ENCODE peak calls at places on chromosome 6, in six cellular contexts. B is ovary; E is heart left ventricle; L is effector memory CD4-positive, alpha-beta T cell; M is osteoblast; H is breast epithelium. X is an unnamed sample.

GRCh38 chr6:137846274-137846673 is 20.8 kb upstream of the TNFAIP3 start:
- DNase-seq in H (no peak), B (no peak), M (peak), L (no peak), E (no peak), X (no peak)

GRCh38 chr6:136158971-136159370 is 91.1 kb downstream of the MTFR2 start:
- DNase-seq in M (no peak), L (no peak), H (no peak), E (no peak), B (no peak), X (no peak)

GRCh38 chr6:151689499-151690201 is 117.8 kb upstream of the ESR1 start:
- DNase-seq in M (no peak), B (no peak), H (no peak), E (no peak), L (no peak), X (no peak)

GRCh38 chr6:140140891-140141290 is 766.4 kb upstream of the CITED2 start:
- DNase-seq in B (no peak), L (no peak), E (no peak), M (no peak), H (no peak), X (no peak)

GRCh38 chr6:42468273-42468672 is 16.5 kb upstream of the TRERF1 start:
- DNase-seq in B (no peak), H (no peak), E (no peak), L (no peak), M (no peak), X (no peak)

GRCh38 chr6:15770347-15771143 is 107.7 kb upstream of the DTNBP1 start:
- DNase-seq in L (no peak), B (no peak), H (no peak), M (no peak), E (no peak), X (no peak)

GRCh38 chr6:109580519-109580918 is 97.5 kb upstream of the ZBTB24 start:
- DNase-seq in E (no peak), H (no peak), B (no peak), L (no peak), M (no peak), X (peak)

GRCh38 chr6:38502423-38502822 is 137.3 kb downstream of the BTBD9 start:
- DNase-seq in M (no peak), B (no peak), E (no peak), H (no peak), L (no peak), X (no peak)

GRCh38 chr6:100506651-100507050 is 41.9 kb upstream of the SIM1 start:
- DNase-seq in L (no peak), H (no peak), B (no peak), M (no peak), E (no peak), X (peak)

GRCh38 chr6:98904096-98904495 is 43.6 kb downstream of the FBXL4 start:
- DNase-seq in M (no peak), H (no peak), B (no peak), E (no peak), L (no peak), X (no peak)

GRCh38 chr6:73797861-73798260 is 101.9 kb downstream of the CD109 start:
- DNase-seq in B (no peak), L (no peak), E (no peak), H (no peak), M (no peak), X (no peak)

GRCh38 chr6:105596284-105596755 is 193.4 kb upstream of the PREP start:
- DNase-seq in M (peak), E (no peak), H (no peak), L (no peak), B (no peak), X (peak)

GRCh38 chr6:50610562-50610961 is 102.8 kb upstream of the TFAP2D start:
- DNase-seq in M (peak), L (no peak), E (no peak), B (no peak), H (no peak), X (no peak)

GRCh38 chr6:11427827-11428245 is 109.7 kb upstream of the TMEM170B start:
- DNase-seq in L (no peak), M (no peak), H (no peak), E (no peak), B (no peak), X (peak)

GRCh38 chr6:137717074-137718073 is 149.7 kb upstream of the TNFAIP3 start:
- DNase-seq in H (no peak), L (peak), B (no peak), E (no peak), M (no peak), X (no peak)

GRCh38 chr6:75220365-75220764 is 14.5 kb upstream of the COL12A1 start:
- DNase-seq in L (no peak), E (no peak), H (no peak), M (no peak), B (no peak), X (no peak)

GRCh38 chr6:5464096-5464885 is 203.0 kb downstream of the FARS2 start:
- DNase-seq in H (no peak), L (no peak), E (no peak), B (no peak), M (no peak), X (no peak)

GRCh38 chr6:12614468-12614867 is 102.1 kb upstream of the PHACTR1 start:
- DNase-seq in M (no peak), H (no peak), B (no peak), L (no peak), E (no peak), X (peak)

GRCh38 chr6:3022765-3023662 is 23.3 kb downstream of the NQO2 start:
- DNase-seq in M (peak), E (no peak), H (no peak), L (no peak), B (no peak), X (peak)

GRCh38 chr6:6546318-6547110 is 42.0 kb upstream of the LY86 start:
- DNase-seq in E (peak), M (peak), B (no peak), H (no peak), L (no peak), X (no peak)
- H3K4me3 ChIP-seq in E (peak), M (peak), B (peak), H (peak), L (peak), X (peak)

GRCh38 chr6:127516676-127517273 is 2.4 kb downstream of the MTCL3 start:
- DNase-seq in E (no peak), B (no peak), M (peak), L (no peak), H (no peak), X (peak)

GRCh38 chr6:127515794-127516675 is 3.1 kb downstream of the MTCL3 start:
- DNase-seq in B (peak), E (peak), M (peak), L (peak), H (no peak), X (peak)

GRCh38 chr6:127513425-127513824 is 5.7 kb downstream of the MTCL3 start:
- DNase-seq in B (no peak), H (no peak), L (no peak), M (no peak), E (no peak), X (no peak)

GRCh38 chr6:127514396-127515227 is 4.5 kb downstream of the MTCL3 start:
- DNase-seq in B (no peak), H (no peak), E (peak), L (no peak), M (peak), X (peak)

DNA sequence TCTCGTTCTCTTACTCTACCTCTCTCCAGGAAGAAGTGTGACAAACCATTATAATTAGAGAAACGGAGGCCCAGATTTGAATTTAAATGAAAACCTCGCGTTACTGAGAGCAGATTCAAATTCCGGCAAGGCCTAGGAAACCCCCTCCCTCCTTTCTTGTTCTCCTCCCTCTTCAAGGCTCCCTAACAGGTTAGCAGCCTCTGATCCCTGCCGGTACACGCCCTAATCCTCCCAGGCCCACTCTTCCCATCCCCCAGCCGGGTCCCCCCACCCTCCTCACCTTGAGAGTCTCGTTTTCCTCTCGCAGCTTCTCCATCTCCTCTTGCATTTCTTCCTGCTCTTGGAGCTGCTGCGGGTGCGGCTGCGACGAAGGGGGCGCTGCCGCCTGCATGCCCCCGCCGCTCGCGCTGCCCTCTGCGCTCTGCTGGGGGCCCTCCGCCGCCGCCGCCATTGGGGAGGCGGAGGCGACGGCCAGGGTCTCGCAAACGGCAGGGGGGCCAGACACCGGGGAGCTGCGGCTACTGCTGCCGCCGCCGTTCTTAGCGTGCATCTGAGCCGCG is 3.8 kb downstream of the MTCL3 start:
- DNase-seq in E (no peak), M (peak), H (no peak), B (peak), L (no peak), X (peak)
- H3K27ac ChIP-seq in E (no peak), M (peak), H (no peak), B (no peak), L (peak), X (peak)

GRCh38 chr6:23414204-23414501 is 711.9 kb upstream of the NRSN1 start:
- DNase-seq in H (no peak), L (no peak), B (no peak), M (peak), E (no peak), X (peak)
- H3K4me3 ChIP-seq in H (no peak), L (no peak), B (no peak), M (no peak), E (no peak), X (no peak)

DNA sequence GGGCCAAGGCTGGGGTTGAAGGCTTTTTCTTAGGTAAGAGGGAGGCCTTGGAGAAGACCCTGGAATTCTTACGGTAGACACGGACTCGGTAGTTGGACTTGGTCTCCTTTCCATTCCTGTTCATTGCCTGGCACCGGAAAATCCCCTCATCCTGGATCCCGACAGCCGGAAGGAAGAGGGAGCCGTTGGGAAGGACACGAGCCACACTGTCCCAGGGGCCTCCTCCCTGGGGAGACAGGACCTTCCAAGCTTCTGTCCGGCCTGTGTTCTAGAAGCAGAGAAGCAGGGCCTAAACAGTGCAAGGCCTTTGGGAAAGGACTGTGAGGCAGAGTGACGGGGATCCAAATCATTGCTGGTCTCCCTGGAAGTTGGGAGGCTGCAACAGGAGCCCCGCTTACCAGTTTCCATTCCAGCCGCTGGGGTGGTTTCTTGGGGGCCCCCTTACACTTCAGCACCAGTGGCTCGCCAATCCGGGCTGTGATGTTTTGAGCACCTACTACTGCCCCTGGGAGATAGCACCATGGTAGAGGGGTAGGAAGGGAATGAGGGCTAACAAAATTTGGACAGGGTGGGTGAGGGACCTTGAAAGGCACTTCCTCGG is 470 bp downstream of the AGER start:
- DNase-seq in B (no peak), H (no peak), L (no peak), M (no peak), E (peak), X (no peak)
- H3K27ac ChIP-seq in B (no peak), H (peak), L (peak), M (peak), E (peak), X (no peak)

GRCh38 chr6:154429711-154430110 is 73.1 kb upstream of the IPCEF1 start:
- DNase-seq in B (no peak), L (no peak), M (no peak), E (no peak), H (no peak), X (no peak)
- H3K4me3 ChIP-seq in B (no peak), L (no peak), M (no peak), E (no peak), H (no peak), X (no peak)

GRCh38 chr6:111843347-111844147 is 29.7 kb downstream of the FYN start:
- DNase-seq in H (no peak), M (no peak), E (no peak), L (peak), B (no peak), X (peak)
- H3K27ac ChIP-seq in H (no peak), M (peak), E (peak), L (peak), B (no peak), X (peak)

GRCh38 chr6:110816110-110816409 is 791 bp upstream of the CDK19 start:
- DNase-seq in H (no peak), M (no peak), B (no peak), E (no peak), L (no peak), X (no peak)
- H3K4me3 ChIP-seq in H (peak), M (peak), B (peak), E (peak), L (peak), X (peak)

DNA sequence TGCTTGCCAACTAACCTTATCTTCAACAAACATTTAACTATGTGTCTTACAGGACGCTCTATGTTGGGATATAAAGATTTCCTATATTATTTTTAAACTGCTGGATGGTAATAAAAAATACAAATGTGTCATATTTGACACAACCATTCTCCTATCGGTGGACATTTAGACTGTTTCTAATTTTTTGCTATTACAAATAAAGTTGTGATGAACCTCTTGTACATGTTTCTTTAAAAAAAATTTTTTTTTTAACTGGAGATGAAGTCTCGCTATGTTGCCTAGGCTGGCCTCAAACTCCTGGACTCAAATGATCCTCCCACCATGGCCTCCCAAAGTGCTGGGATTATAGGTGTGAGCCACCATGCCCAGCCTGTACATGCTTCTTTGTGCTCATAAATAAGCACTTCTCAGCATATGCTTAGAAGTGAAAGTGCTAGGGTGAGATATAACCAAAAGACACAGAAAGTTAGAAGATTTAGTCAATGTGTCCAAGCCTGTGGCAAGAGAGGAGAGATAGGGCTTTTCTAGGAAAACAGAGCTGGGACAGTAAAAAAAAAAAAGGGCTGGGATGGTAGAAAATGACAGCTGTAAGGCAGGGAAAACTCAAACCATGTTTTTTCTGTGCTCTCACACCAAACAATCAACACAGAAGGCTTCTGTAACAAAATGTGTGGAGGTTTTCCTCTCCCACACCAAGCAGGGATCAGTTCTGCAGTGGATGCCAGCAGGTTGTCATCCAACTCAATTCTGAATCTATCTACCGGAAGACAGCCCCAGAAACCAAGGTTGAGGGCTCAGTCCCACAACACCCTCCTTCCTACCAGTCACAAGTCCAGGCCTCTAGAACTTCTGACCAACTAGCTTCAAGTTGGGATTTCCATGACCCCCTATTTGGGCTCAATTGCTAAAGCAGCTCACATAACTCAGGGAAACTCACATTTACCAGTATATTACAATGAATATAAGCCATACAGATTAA is 70.0 kb upstream of the SMIM29 start:
- DNase-seq in H (no peak), E (no peak), B (no peak), M (no peak), L (no peak), X (no peak)
- H3K27ac ChIP-seq in H (peak), E (peak), B (no peak), M (no peak), L (no peak), X (no peak)

GRCh38 chr6:146433881-146434741 is 109.5 kb upstream of the RAB32 start:
- DNase-seq in H (no peak), B (no peak), L (no peak), M (peak), E (no peak), X (no peak)
- H3K4me3 ChIP-seq in H (peak), B (peak), L (no peak), M (peak), E (peak), X (peak)